ENCODE peak calls at places on chromosomes 3 and 15, in six cellular contexts. B, S, K, L, U and X are unnamed samples.

GRCh38 chr3:99681976-99682375 is 43.6 kb downstream of the COL8A1 start:
- DNase-seq in B (no peak), S (no peak), K (no peak), L (no peak), U (no peak), X (no peak)

GRCh38 chr15:46297766-46298165 is 662.9 kb downstream of the SQOR start:
- DNase-seq in B (no peak), S (no peak), K (no peak), L (no peak), U (no peak), X (no peak)

GRCh38 chr3:98814799-98815450 is 51.8 kb downstream of the ST3GAL6 start:
- DNase-seq in B (no peak), S (no peak), K (no peak), L (no peak), U (no peak), X (no peak)

GRCh38 chr3:45793482-45794176 is 2.7 kb downstream of the SLC6A20 start:
- DNase-seq in B (no peak), S (peak), K (no peak), L (no peak), U (no peak), X (no peak)

GRCh38 chr3:10286596-10287295 is 6.0 kb downstream of the GHRL start:
- DNase-seq in B (peak), S (peak), K (no peak), L (peak), U (no peak), X (peak)

GRCh38 chr3:169456900-169457299 is 206.6 kb downstream of the MECOM start:
- DNase-seq in B (no peak), S (peak), K (no peak), L (no peak), U (no peak), X (no peak)

GRCh38 chr3:15501126-15501525 is 20.4 kb downstream of the COLQ start:
- DNase-seq in B (no peak), S (no peak), K (no peak), L (peak), U (no peak), X (peak)

GRCh38 chr3:44235604-44236484 is 5.8 kb upstream of the TOPAZ1 start:
- DNase-seq in B (peak), S (peak), K (peak), L (peak), U (no peak), X (peak)

GRCh38 chr3:18098960-18099587 is 326.1 kb downstream of the SATB1 start:
- DNase-seq in B (no peak), S (no peak), K (no peak), L (no peak), U (no peak), X (no peak)

GRCh38 chr3:114152519-114153151 is 26.2 kb downstream of the DRD3 start:
- DNase-seq in B (peak), S (peak), K (peak), L (peak), U (peak), X (peak)

GRCh38 chr15:39478996-39479395 is 101.9 kb upstream of the THBS1 start:
- DNase-seq in B (no peak), S (no peak), K (no peak), L (no peak), U (no peak), X (no peak)

GRCh38 chr3:354433-354832 is 157.9 kb downstream of the CHL1 start:
- DNase-seq in B (peak), S (no peak), K (peak), L (peak), U (no peak), X (peak)

GRCh38 chr3:32296251-32297204 is 58.0 kb downstream of the CMTM8 start:
- DNase-seq in B (peak), S (no peak), K (peak), L (peak), U (peak), X (peak)

GRCh38 chr3:152183473-152183872 is 85.3 kb upstream of the MBNL1 start:
- DNase-seq in B (no peak), S (no peak), K (no peak), L (peak), U (no peak), X (peak)

GRCh38 chr3:183443395-183444132 is 15.1 kb upstream of the MCF2L2 start:
- DNase-seq in B (no peak), S (no peak), K (no peak), L (no peak), U (no peak), X (no peak)

GRCh38 chr15:55196011-55196410 is 730 bp downstream of the RSL24D1 start:
- DNase-seq in B (no peak), S (no peak), K (peak), L (no peak), U (no peak), X (no peak)

GRCh38 chr15:92355307-92355706 is 38.4 kb upstream of the ST8SIA2 start:
- DNase-seq in B (no peak), S (no peak), K (no peak), L (no peak), U (no peak), X (no peak)

GRCh38 chr3:4684117-4684516 is 191.0 kb downstream of the ITPR1 start:
- DNase-seq in B (no peak), S (no peak), K (no peak), L (no peak), U (no peak), X (no peak)

GRCh38 chr3:14228611-14229470 is 50.2 kb downstream of the LSM3 start:
- DNase-seq in B (no peak), S (no peak), K (peak), L (no peak), U (no peak), X (no peak)

GRCh38 chr15:69468241-69469121 is 15.9 kb downstream of the RPLP1 start:
- DNase-seq in B (peak), S (no peak), K (peak), L (peak), U (no peak), X (peak)

GRCh38 chr3:138097192-138097829 is 18.1 kb downstream of the DZIP1L start:
- DNase-seq in B (no peak), S (no peak), K (no peak), L (peak), U (no peak), X (no peak)

GRCh38 chr3:115615001-115615447 is 8.3 kb upstream of the GAP43 start:
- DNase-seq in B (no peak), S (no peak), K (no peak), L (no peak), U (no peak), X (no peak)

GRCh38 chr15:62560943-62561571 is 396.0 kb upstream of the C2CD4B start:
- DNase-seq in B (no peak), S (no peak), K (peak), L (no peak), U (no peak), X (no peak)

GRCh38 chr15:62564889-62565288 is 399.8 kb upstream of the C2CD4B start:
- DNase-seq in B (no peak), S (no peak), K (no peak), L (peak), U (no peak), X (no peak)

GRCh38 chr15:62559049-62559733 is 394.1 kb upstream of the C2CD4B start:
- DNase-seq in B (no peak), S (no peak), K (no peak), L (no peak), U (no peak), X (peak)

GRCh38 chr15:62558640-62559039 is 393.6 kb upstream of the C2CD4B start:
- DNase-seq in B (no peak), S (no peak), K (no peak), L (no peak), U (no peak), X (no peak)

GRCh38 chr15:62561572-62561970 is 396.5 kb upstream of the C2CD4B start:
- DNase-seq in B (no peak), S (no peak), K (peak), L (no peak), U (no peak), X (no peak)
- H3K27ac ChIP-seq in B (no peak), S (no peak), K (peak), L (no peak), U (no peak), X (no peak)

GRCh38 chr3:33624756-33625155 is 93.3 kb downstream of the CLASP2 start:
- DNase-seq in B (no peak), S (no peak), K (no peak), L (no peak), U (no peak), X (no peak)

GRCh38 chr3:33634262-33634661 is 83.8 kb downstream of the CLASP2 start:
- DNase-seq in B (no peak), S (no peak), K (no peak), L (no peak), U (no peak), X (no peak)

GRCh38 chr3:33629219-33629618 is 88.8 kb downstream of the CLASP2 start:
- DNase-seq in B (no peak), S (no peak), K (no peak), L (no peak), U (no peak), X (no peak)
- TF ChIP-seq CTCF in B (no peak), S (no peak), K (no peak), L (no peak), U (no peak), X (no peak)

GRCh38 chr3:144112036-144112435 is 140.4 kb downstream of the DIPK2A start:
- DNase-seq in B (no peak), S (no peak), K (no peak), L (no peak), U (no peak), X (no peak)
- H3K27ac ChIP-seq in B (no peak), S (no peak), K (no peak), L (no peak), U (no peak), X (no peak)

GRCh38 chr3:195186041-195186709 is 84.8 kb downstream of the XXYLT1 start:
- DNase-seq in B (no peak), S (no peak), K (no peak), L (no peak), U (no peak), X (no peak)

GRCh38 chr3:195189821-195190220 is 81.1 kb downstream of the XXYLT1 start:
- DNase-seq in B (no peak), S (no peak), K (no peak), L (no peak), U (no peak), X (no peak)

GRCh38 chr3:195185574-195185973 is 85.4 kb downstream of the XXYLT1 start:
- DNase-seq in B (no peak), S (no peak), K (no peak), L (no peak), U (no peak), X (no peak)

GRCh38 chr3:195187609-195188529 is 83.1 kb downstream of the XXYLT1 start:
- DNase-seq in B (no peak), S (no peak), K (no peak), L (no peak), U (no peak), X (no peak)

DNA sequence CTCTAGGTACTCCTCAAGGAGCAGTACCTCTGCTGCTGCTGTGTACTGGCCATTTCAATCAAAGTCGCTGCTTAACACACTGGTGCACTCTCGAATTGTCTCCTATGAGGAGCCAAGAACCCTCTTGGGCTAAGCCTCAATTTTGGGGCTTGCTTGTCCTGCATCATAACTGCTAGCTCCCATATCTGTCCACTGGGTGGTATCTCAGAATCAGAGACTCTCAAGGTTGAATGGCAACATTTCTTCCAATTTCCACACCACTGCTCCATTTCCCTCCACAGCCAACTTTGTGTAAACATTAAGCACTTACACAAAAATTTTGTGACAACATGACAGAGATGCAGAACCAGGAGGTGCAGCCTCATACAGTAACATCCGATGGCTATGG is 82.4 kb downstream of the XXYLT1 start:
- DNase-seq in B (no peak), S (no peak), K (no peak), L (no peak), U (no peak), X (no peak)
- TF ChIP-seq CTCF in B (no peak), S (no peak), K (no peak), L (peak), U (no peak), X (peak)

DNA sequence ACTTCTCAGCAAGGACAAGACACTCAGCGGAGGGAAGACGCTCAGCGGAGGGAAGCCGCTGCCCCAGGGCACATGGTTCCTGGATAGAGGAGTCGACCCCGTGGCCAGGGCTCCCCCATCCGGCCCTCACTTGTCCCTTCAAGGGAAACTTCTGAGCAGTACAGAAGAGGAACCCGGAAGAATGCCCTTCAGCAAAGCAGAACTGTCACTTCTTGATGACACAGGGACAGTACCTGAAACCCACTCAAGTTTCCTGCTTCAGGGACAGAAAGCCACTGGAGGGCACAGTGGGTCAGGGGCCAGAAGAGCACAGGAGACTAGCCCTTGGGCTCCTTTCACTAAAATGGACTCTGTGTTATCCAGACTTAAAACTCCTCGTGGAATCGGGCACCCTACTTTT is 97.8 kb upstream of the RPL32 start:
- DNase-seq in B (no peak), S (no peak), K (no peak), L (no peak), U (no peak), X (no peak)
- H3K27ac ChIP-seq in B (no peak), S (no peak), K (no peak), L (no peak), U (peak), X (no peak)

DNA sequence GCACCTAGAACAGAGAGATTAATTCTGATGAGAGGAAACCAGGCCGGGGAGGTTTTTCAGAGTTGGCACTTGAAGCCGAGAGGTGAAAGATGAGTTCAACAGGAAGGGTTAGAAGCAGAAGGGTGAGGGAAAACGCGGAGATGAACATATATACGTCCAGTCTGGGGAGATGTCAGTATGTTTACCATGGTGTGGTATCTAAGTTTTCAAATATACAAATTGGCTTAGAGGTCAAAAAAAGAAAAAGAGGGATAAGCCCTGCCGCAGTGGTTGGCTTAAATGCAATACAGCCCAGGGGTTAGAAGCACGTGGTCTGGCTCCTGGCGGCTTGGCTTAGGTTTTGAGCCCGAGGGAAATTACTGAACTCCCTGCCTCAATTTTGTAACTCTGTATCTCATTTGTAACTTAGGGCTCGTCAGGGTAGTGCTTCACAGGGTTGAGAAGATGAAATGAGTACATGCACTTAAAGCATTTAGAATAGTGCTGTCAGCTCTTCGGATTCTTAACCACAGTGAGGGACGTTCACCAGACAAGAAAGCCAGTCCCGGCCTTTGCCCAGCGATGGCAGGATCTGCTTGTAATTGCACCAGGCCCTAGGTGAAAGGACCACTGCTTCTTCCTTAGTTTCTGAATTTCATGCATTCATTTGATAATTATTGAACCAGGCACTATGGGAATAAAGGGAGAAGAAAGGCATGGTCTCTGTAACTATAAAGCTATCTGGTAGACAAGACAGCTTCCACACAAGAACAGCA is 6.4 kb downstream of the HES1 start:
- DNase-seq in B (no peak), S (no peak), K (peak), L (no peak), U (peak), X (peak)
- TF ChIP-seq CTCF in B (no peak), S (no peak), K (no peak), L (no peak), U (no peak), X (no peak)

DNA sequence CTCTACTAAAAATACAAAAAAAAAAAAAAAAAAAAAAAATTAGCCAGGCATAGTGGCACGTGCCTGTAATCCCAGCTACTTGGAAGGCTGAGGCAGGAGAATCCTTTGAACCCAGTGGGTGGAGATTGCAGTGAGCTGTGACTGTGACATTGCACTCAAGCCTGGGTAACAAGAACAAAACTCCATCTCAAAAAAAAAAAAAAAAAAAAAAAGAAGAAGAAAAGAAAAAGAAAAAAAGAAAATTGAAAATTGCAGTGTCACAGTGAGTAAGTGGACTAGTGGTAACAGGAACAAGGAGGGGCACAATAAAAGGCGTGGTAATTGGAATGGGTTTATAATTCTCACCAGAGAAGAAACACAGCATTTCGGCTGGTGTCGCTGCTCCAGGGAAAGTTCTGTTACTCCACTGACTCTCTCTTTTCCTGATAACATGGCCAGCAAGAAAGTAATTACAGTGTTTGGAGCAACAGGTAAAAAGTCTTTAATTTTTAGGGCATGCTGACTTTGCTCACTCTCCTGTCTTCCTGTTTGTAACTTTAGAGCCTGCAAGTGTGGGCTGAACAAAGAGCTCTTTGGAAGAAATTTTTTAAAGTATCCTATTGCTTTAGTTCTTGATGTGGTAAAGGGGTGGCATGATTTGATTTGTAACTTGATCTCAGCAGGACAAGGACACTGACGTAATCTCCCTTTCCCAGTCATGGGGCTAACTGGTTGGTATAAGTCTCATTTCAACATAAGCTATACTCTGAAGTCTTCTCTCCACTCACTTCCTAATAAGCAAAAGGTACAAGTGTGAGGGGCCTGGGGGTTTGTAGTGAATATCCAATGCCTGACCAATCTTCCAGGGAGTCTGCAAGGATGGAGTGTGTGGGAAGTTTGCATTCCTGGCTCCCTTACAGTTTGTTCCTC is 22.0 kb upstream of the TRA2B start:
- DNase-seq in B (peak), S (no peak), K (peak), L (no peak), U (no peak), X (peak)
- H3K27ac ChIP-seq in B (no peak), S (peak), K (peak), L (no peak), U (peak), X (peak)